ENCODE peak calls at places on chromosomes 4 and X, in six cellular contexts. K is HCT116, S is K562, W is SK-N-SH, I is HepG2, G is GM12878. D is an unnamed sample.

GRCh38 chr4:146507607-146508006 is 14.1 kb downstream of the SLC10A7 start:
- DNase-seq in S (no peak), W (no peak), I (no peak), K (no peak), G (no peak), D (no peak)

GRCh38 chr4:1576200-1576960 is 107.7 kb downstream of the FAM53A start:
- DNase-seq in W (no peak), G (no peak), I (no peak), K (no peak), S (no peak), D (no peak)

GRCh38 chrX:151776936-151777335 is 42.4 kb downstream of the CNGA2 start:
- DNase-seq in G (no peak), W (no peak), S (no peak), I (no peak), K (no peak), D (no peak)

GRCh38 chr4:38210396-38211114 is 250.4 kb downstream of the PTTG2 start:
- DNase-seq in W (no peak), I (no peak), S (no peak), K (no peak), G (no peak), D (no peak)

GRCh38 chrX:109475174-109475891 is 6.6 kb downstream of the GUCY2F start:
- DNase-seq in G (no peak), S (peak), W (peak), I (peak), K (peak), D (peak)

GRCh38 chrX:40068048-40068447 is 29.7 kb downstream of the BCOR start:
- DNase-seq in W (no peak), K (no peak), G (no peak), I (no peak), S (no peak), D (no peak)

GRCh38 chrX:150548684-150549083 is 19.7 kb upstream of the MTM1 start:
- DNase-seq in W (no peak), K (no peak), G (no peak), S (no peak), I (no peak), D (no peak)

GRCh38 chr4:138003248-138003647 is 238.9 kb downstream of the SLC7A11 start:
- DNase-seq in G (no peak), K (no peak), S (no peak), W (no peak), I (no peak), D (no peak)

GRCh38 chrX:19089555-19090040 is 32.7 kb downstream of the ADGRG2 start:
- DNase-seq in G (no peak), K (no peak), S (no peak), W (no peak), I (no peak), D (no peak)

GRCh38 chrX:132480581-132481203 is 8.1 kb downstream of the MBNL3 start:
- DNase-seq in I (peak), G (peak), K (no peak), S (no peak), W (no peak), D (no peak)

GRCh38 chr4:108068422-108068821 is 78.7 kb downstream of the HADH start:
- DNase-seq in K (no peak), I (no peak), W (no peak), S (no peak), G (no peak), D (no peak)

GRCh38 chr4:101315041-101315440 is 32.3 kb downstream of the PPP3CA start:
- DNase-seq in I (no peak), S (no peak), W (no peak), G (no peak), K (no peak), D (no peak)

GRCh38 chr4:158238574-158238973 is 28.3 kb downstream of the TMEM144 start:
- DNase-seq in G (no peak), S (no peak), W (no peak), I (no peak), K (no peak), D (no peak)

GRCh38 chr4:83011779-83012630 is 1.4 kb upstream of the LIN54 start:
- DNase-seq in W (no peak), G (no peak), I (no peak), K (no peak), S (peak), D (no peak)

GRCh38 chr4:127309360-127310095 is 323.2 kb upstream of the INTU start:
- DNase-seq in S (no peak), I (no peak), G (no peak), W (no peak), K (peak), D (no peak)

GRCh38 chr4:105715692-105716278 is 7.2 kb downstream of the GSTCD start:
- DNase-seq in S (peak), I (peak), W (peak), K (peak), G (no peak), D (no peak)

GRCh38 chrX:119636419-119636818 is 30.2 kb upstream of the NKRF start:
- DNase-seq in W (no peak), I (no peak), K (no peak), S (no peak), G (peak), D (no peak)

GRCh38 chr4:3111461-3111860 is 37.0 kb downstream of the HTT start:
- DNase-seq in W (no peak), K (no peak), S (no peak), G (no peak), I (no peak), D (no peak)
- TF ChIP-seq SIN3A in W (no peak), K (no peak), S (no peak), G (no peak), I (no peak), D (no peak)

DNA sequence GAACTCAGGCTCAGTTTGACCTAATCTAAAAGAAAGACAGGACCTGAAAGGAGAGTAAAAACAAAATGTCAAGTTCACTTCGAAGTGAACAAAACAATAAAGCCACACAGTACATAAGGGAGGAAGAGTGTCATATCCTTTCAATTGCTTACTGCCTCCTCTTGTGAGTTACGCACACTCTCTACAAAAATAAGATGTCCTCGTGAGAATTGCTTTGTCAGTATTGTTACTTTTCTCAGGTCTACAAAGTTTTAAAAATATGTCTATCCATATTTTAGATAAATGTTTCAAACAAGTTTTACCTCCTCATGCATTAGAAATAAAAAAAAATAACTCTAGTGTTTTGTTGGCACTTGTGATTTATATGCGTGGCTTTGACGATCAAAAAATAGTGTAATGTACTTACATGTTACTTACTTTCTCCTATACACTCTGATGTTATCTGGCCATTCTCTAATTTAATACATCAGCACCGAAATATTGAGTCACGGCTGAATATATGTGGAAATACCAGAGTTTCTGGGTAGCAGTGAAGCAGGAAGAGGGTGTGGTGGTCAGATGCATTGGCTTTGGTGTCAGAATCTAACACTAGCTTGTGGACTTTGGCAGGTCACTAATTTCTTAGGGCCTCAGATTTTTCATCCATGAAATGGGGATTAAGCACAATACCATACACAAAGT is 8.1 kb upstream of the MRPL1 start:
- DNase-seq in W (no peak), S (no peak), I (no peak), G (no peak), K (no peak), D (no peak)
- H3K27ac ChIP-seq in W (no peak), S (no peak), I (no peak), G (no peak), K (no peak), D (no peak)

DNA sequence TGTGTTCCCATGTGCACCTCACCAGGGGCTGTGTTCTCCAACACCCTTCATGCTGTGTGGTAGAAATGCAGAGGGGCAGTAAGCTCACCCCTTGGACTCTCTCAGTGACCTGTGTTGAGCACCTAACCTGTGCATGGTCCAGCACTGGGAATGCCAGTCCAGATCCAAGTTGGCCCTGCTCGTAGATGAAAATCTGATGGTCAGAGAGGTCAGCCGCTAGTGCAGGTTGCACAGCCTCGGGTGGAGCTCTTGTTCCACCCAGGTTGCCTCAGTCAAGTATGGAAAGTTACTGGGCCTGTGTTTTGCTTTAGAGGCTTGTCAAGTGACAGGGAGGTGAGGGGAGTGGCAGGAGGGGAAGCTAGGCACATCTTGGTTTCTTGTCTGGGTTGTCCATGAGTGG is 51.3 kb downstream of the NOP14 start:
- DNase-seq in K (no peak), S (no peak), I (no peak), G (no peak), W (no peak), D (no peak)
- TF ChIP-seq REST in K (no peak), S (no peak), I (no peak), G (no peak), W (no peak), D (no peak)

DNA sequence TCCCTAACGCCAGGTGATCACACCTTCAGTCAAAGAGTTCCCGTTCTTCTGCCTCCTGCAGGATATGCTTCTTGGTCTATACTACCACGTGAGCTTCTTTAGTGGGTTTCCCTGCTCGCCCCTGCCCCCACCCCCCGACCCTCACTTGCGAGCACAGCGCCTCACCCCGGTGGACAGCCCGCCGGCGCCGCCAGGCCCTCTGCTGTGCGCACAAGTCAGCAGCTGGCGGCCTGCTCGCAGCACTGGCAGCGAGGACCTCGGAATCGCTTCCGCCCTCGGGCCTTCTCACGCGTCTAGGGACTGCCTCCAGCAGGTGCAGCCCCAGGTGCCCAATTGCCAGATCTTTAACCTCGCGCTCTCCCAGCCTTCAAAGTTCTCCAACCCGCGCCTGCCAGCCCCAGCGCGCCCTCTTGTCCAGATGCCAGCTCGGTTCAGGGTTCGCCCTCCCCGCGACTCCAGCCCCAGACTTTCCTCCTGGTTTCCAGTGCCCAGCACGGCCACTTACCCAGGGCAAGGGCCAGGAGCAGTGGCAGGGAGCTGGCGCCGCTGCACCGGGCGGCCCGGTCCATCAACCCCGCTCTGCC is 474 bp downstream of the BTC start:
- DNase-seq in K (no peak), S (no peak), W (peak), I (peak), G (no peak), D (no peak)
- TF ChIP-seq SIN3A in K (peak), S (no peak), W (no peak), I (no peak), G (no peak), D (no peak)

GRCh38 chr4:42767669-42768068 is 110.8 kb upstream of the ATP8A1 start:
- DNase-seq in S (no peak), K (no peak), I (no peak), W (no peak), G (no peak), D (no peak)

GRCh38 chr4:42761804-42762203 is 104.9 kb upstream of the ATP8A1 start:
- DNase-seq in K (no peak), I (no peak), G (no peak), W (no peak), S (no peak), D (no peak)
- H3K27ac ChIP-seq in K (no peak), I (no peak), G (no peak), W (no peak), S (no peak), D (no peak)

GRCh38 chr4:174314770-174315169 is 31.1 kb downstream of the CEP44 start:
- DNase-seq in S (peak), K (no peak), W (no peak), I (no peak), G (no peak), D (peak)
- TF ChIP-seq REST in S (no peak), K (no peak), W (no peak), I (no peak), G (no peak), D (no peak)

DNA sequence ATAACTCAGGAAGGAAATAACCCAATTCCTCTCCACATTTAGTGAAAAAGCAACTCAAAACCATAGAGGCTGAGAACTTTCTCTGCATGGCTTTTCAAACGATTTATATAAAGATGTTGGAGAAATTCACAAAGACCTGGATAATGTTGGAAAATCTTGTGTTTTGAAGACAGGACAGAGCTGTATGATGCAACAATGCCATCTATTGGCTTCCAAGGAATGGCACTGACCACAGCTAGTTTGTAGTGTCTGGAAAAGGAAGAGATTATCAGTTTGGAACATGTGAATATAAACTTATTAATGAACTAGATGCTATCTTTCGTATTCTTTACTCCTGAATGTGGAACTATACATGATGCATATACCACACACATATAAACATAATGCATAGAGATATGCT is 503.6 kb downstream of the IL1RAPL1 start:
- DNase-seq in G (no peak), W (no peak), I (no peak), S (no peak), K (no peak), D (no peak)
- TF ChIP-seq SIN3A in G (no peak), W (no peak), I (no peak), S (no peak), K (no peak), D (no peak)

DNA sequence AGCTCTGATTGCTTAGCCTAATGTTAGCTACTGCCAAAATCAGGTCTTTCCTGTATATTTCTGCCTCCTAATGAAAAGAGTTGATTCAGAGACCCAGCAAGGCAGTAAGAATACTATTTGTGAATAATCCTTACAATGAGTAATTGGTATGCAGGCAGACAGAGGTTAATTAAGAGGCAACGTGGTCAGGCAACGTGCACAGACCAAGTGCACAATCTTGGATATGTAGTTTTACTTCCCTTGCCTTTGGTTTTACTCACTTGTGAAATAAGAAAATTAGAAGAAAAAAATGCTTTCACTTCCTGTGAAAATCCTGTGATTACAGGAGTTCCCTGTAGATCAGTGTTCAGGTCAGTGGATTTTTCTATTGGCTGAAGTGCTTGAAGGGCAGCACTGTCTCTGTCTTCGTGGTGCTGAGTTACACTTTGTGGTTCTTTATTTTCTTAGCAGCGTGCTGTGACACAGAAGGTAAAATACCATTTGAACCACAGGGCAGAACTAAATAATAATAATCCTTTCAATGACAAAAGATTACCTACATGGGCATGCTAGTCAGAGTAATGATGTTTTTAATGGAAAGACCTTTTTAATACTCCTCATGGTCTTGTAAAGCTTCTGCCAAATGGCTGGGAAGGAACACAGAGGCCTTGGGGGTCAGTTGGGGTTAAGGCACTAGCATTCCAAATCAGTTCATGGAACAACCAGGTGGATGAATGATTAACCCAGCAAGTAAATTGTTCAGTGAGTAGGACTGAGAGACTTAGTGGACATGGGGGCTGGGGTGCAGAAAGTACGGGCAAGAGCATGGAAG is 430.9 kb downstream of the MAPK10 start:
- DNase-seq in K (no peak), G (peak), W (no peak), S (no peak), I (peak), D (no peak)
- H3K27ac ChIP-seq in K (no peak), G (no peak), W (no peak), S (no peak), I (no peak), D (no peak)

GRCh38 chr4:121195649-121196048 is 31.5 kb upstream of the TNIP3 start:
- DNase-seq in W (no peak), K (no peak), I (no peak), G (no peak), S (no peak), D (no peak)
- TF ChIP-seq REST in W (no peak), K (no peak), I (no peak), G (no peak), S (no peak), D (no peak)